ENCODE peak calls at places on chromosomes 12 and 14, in nine cellular contexts. Y is Calu3, W is GM12865, K is astrocyte, C is MCF 10A, H is B cell, T is left ventricle myocardium inferior, I is heart right ventricle, A is neural crest cell. U is an unnamed sample.

GRCh38 chr14:100692859-100693558 is 33.7 kb upstream of the DLK1 start:
- DNase-seq in K (peak), C (peak), Y (peak), W (no peak), I (no peak), A (no peak), H (no peak), T (no peak), U (no peak)

GRCh38 chr12:122403115-122403770 is 19.2 kb downstream of the CLIP1 start:
- DNase-seq in K (no peak), C (no peak), H (no peak), W (peak), A (no peak), I (no peak), T (no peak), Y (no peak), U (peak)

GRCh38 chr14:48936352-48936751 is 649.8 kb downstream of the RPS29 start:
- DNase-seq in W (no peak), A (no peak), I (no peak), C (peak), T (no peak), H (no peak), Y (no peak), K (peak), U (no peak)

GRCh38 chr12:81759215-81759991 is at the start of gene PPFIA2:
- DNase-seq in Y (peak), I (peak), W (no peak), H (no peak), T (peak), A (peak), C (peak), K (peak), U (peak)

GRCh38 chr12:71195338-71195896 is 37.6 kb upstream of the TSPAN8 start:
- DNase-seq in T (no peak), I (no peak), W (no peak), C (no peak), Y (peak), H (no peak), K (no peak), A (no peak), U (no peak)

GRCh38 chr12:79083181-79083580 is 218.6 kb downstream of the SYT1 start:
- DNase-seq in A (no peak), T (no peak), Y (no peak), W (no peak), K (peak), I (no peak), C (peak), H (no peak), U (no peak)

GRCh38 chr14:30234966-30235365 is 307.3 kb upstream of the PRKD1 start:
- DNase-seq in H (no peak), K (peak), A (no peak), T (no peak), Y (no peak), I (no peak), C (no peak), W (no peak), U (no peak)

GRCh38 chr12:24494401-24494800 is 454.5 kb downstream of the BCAT1 start:
- DNase-seq in C (no peak), I (no peak), A (no peak), H (no peak), Y (no peak), T (no peak), K (peak), W (no peak), U (no peak)

GRCh38 chr12:58299371-58299770 is 358.0 kb downstream of the ATP23 start:
- DNase-seq in W (no peak), K (no peak), H (no peak), I (no peak), Y (no peak), C (no peak), T (no peak), A (no peak), U (no peak)

GRCh38 chr12:58306266-58306995 is 365.1 kb downstream of the ATP23 start:
- DNase-seq in A (no peak), W (no peak), H (no peak), K (no peak), I (no peak), T (no peak), C (no peak), Y (no peak), U (no peak)

GRCh38 chr12:58301337-58302122 is 360.2 kb downstream of the ATP23 start:
- DNase-seq in I (no peak), A (no peak), C (no peak), W (no peak), T (no peak), Y (no peak), H (no peak), K (no peak), U (no peak)

GRCh38 chr12:58298793-58299192 is 357.4 kb downstream of the ATP23 start:
- DNase-seq in K (no peak), I (no peak), C (no peak), T (no peak), Y (no peak), A (no peak), W (no peak), H (no peak), U (no peak)

DNA sequence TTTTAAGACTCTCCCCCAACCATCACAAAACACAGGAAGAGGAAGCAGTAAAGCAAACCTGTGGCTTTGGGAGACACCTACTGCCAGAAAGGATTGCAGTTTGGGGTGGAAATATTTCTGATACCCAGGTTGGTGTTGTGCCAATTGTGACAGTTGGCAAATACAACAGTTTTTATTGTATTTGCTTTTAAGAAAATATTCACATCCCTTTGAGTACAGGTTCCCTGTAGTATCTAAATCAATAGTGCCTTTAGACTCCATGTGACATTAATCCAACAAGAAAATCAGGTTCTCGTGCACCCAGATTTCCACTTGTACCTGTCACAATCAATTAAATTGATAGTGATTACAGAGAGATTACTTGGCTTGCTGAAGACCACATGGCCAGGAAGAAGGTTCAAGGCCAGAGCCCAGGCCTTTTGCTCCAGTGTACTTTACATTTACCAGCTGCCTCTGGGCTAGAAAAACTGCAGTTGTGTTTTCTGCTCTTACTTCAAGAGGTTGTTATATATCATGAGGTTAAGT is 361.2 kb downstream of the ATP23 start:
- DNase-seq in A (no peak), K (no peak), I (no peak), T (no peak), W (no peak), Y (peak), C (peak), H (no peak), U (no peak)
- TF ChIP-seq CTCF in A (no peak), K (no peak), I (no peak), T (peak), W (no peak), Y (no peak), C (peak), H (no peak), U (no peak)

GRCh38 chr14:99391671-99392070 is 89.0 kb downstream of the SETD3 start:
- DNase-seq in C (no peak), H (no peak), Y (no peak), W (no peak), K (peak), T (no peak), I (no peak), A (no peak), U (no peak)

GRCh38 chr14:99387880-99388279 is 92.8 kb downstream of the SETD3 start:
- DNase-seq in I (no peak), W (no peak), T (no peak), C (no peak), Y (no peak), H (no peak), K (no peak), A (no peak), U (no peak)

GRCh38 chr14:99388286-99388685 is 92.4 kb downstream of the SETD3 start:
- DNase-seq in I (no peak), W (no peak), T (no peak), Y (no peak), C (no peak), K (no peak), H (no peak), A (no peak), U (no peak)

GRCh38 chr14:99393059-99393655 is 87.5 kb downstream of the SETD3 start:
- DNase-seq in K (no peak), I (peak), T (no peak), A (peak), W (peak), Y (peak), H (no peak), C (peak), U (peak)

DNA sequence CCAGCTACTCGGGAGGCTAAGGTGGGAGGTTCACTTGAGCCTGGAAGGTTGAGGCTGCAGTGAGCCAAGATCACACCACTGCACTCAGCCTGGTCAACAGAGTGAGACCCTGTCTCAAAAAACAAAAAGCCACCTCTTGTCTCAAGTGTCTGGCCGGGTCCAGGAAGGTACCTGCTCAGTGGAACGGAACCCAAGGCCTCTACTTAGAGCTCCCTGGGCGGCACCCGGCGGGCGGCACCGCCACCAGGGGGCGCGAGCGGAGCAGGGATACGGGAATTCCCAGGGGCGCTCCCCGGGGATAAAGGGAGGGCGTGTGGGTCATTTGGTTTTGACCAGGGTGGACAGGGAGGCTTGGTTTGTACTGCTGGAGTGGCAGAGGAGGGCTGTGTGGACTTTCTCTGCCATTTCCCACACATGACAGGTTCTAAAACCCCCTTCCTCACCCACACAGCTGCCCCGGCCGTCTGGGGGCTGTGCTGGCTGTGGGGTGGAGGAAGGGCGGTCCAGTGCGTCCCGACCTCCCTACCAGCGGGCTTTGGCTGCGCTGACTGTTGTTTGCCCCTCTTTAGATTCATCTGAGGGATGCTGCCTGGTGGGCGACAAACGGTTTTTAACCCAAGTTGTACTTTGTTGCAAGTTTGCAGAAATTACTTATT is 91.4 kb downstream of the SETD3 start:
- DNase-seq in A (peak), H (peak), T (no peak), C (peak), K (no peak), I (peak), Y (peak), W (peak), U (peak)
- TF ChIP-seq CTCF in A (peak), H (peak), T (peak), C (peak), K (peak), I (peak), Y (peak), W (peak), U (peak)

DNA sequence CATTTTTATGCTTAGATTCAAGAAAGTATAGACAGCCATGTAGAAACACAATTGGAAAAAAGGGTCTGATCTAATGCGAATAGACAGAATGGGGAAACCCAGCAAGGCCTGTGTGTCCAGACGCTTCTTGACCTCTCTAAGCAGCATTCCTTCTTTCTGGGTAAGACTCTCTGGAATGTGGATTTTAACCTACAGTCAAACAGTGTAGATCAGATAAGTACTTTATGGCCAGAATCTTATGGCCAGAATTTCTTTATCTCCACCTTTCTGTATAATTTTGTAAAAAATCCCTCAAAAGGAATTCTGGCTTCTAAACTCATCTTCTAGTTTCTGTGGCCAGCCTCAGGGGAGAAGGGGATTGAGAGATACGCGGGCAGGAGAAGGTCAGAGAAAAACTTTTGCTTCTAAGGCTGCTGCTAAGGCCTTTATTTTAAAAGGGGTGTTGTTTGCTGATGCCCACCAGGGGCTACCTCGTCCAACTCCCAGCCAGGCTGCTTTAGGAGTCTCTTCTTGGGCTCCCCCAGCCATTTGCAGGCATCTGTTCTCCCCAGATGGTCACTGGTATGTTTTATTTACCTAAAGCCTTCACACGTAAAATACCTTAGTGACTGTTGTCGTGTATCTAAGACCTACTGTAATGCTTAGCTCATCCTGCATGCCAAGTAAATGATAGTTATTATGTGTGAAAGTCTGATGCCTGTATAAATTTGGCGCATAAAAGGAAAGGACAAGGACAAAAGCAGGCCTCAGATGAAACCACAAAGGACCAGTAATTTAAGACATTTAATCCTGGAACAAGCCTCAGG is 68.4 kb downstream of the ANO6 start:
- DNase-seq in C (no peak), H (no peak), T (no peak), W (no peak), A (no peak), Y (peak), I (no peak), K (peak), U (no peak)
- TF ChIP-seq CTCF in C (no peak), H (no peak), T (no peak), W (no peak), A (peak), Y (no peak), I (no peak), K (peak), U (no peak)

GRCh38 chr12:85630851-85631250 is 205.4 kb downstream of the RASSF9 start:
- DNase-seq in Y (no peak), T (no peak), C (no peak), I (no peak), H (no peak), K (no peak), W (no peak), A (no peak), U (no peak)
- TF ChIP-seq CTCF in Y (no peak), T (no peak), C (no peak), I (no peak), H (no peak), K (no peak), W (no peak), A (no peak), U (no peak)

U was measured in GM13976.